ENCODE peak calls at places on chromosomes 3 and 15, in five cellular contexts. One of them, this sample, is unnamed.

GRCh38 chr3:98994128-98994762 is 92.8 kb upstream of the DCBLD2 start:
- DNase-seq in A549: no peak
- DNase-seq in stimulated activated CD4-positive, alpha-beta T cell treated with anti-CD3 and anti-CD28 coated beads, Interleukin-2, amount 100 ng/mL, for 48 hours: no peak
- DNase-seq in lower lobe of right lung: no peak
- DNase-seq in BJ: no peak
- DNase-seq in this sample: peak

GRCh38 chr3:178634975-178635374 is 98.7 kb downstream of the KCNMB2 start:
- DNase-seq in lower lobe of right lung: no peak
- DNase-seq in BJ: no peak
- DNase-seq in A549: no peak
- DNase-seq in stimulated activated CD4-positive, alpha-beta T cell treated with anti-CD3 and anti-CD28 coated beads, Interleukin-2, amount 100 ng/mL, for 48 hours: no peak
- DNase-seq in this sample: no peak

GRCh38 chr3:142498397-142499180 is 50.8 kb upstream of the XRN1 start:
- DNase-seq in A549: no peak
- DNase-seq in stimulated activated CD4-positive, alpha-beta T cell treated with anti-CD3 and anti-CD28 coated beads, Interleukin-2, amount 100 ng/mL, for 48 hours: no peak
- DNase-seq in BJ: no peak
- DNase-seq in lower lobe of right lung: no peak
- DNase-seq in this sample: peak

GRCh38 chr3:86954226-86954625 is 36.7 kb downstream of the VGLL3 start:
- DNase-seq in lower lobe of right lung: no peak
- DNase-seq in BJ: no peak
- DNase-seq in A549: no peak
- DNase-seq in stimulated activated CD4-positive, alpha-beta T cell treated with anti-CD3 and anti-CD28 coated beads, Interleukin-2, amount 100 ng/mL, for 48 hours: no peak
- DNase-seq in this sample: peak

GRCh38 chr3:120831066-120831465 is 76.9 kb upstream of the STXBP5L start:
- DNase-seq in A549: no peak
- DNase-seq in stimulated activated CD4-positive, alpha-beta T cell treated with anti-CD3 and anti-CD28 coated beads, Interleukin-2, amount 100 ng/mL, for 48 hours: no peak
- DNase-seq in BJ: no peak
- DNase-seq in lower lobe of right lung: no peak
- DNase-seq in this sample: no peak

GRCh38 chr3:16369885-16370284 is 104.9 kb downstream of the OXNAD1 start:
- DNase-seq in stimulated activated CD4-positive, alpha-beta T cell treated with anti-CD3 and anti-CD28 coated beads, Interleukin-2, amount 100 ng/mL, for 48 hours: no peak
- DNase-seq in BJ: no peak
- DNase-seq in A549: no peak
- DNase-seq in lower lobe of right lung: no peak
- DNase-seq in this sample: no peak

GRCh38 chr3:131216340-131216739 is 165.2 kb upstream of the NUDT16 start:
- DNase-seq in stimulated activated CD4-positive, alpha-beta T cell treated with anti-CD3 and anti-CD28 coated beads, Interleukin-2, amount 100 ng/mL, for 48 hours: no peak
- DNase-seq in BJ: no peak
- DNase-seq in lower lobe of right lung: no peak
- DNase-seq in A549: no peak
- DNase-seq in this sample: no peak

GRCh38 chr3:71247221-71247947 is 336.1 kb downstream of the FOXP1 start:
- DNase-seq in lower lobe of right lung: no peak
- DNase-seq in A549: peak
- DNase-seq in stimulated activated CD4-positive, alpha-beta T cell treated with anti-CD3 and anti-CD28 coated beads, Interleukin-2, amount 100 ng/mL, for 48 hours: no peak
- DNase-seq in BJ: no peak
- DNase-seq in this sample: peak

GRCh38 chr15:95538693-95539092 is 791.8 kb upstream of the NR2F2 start:
- DNase-seq in A549: no peak
- DNase-seq in BJ: no peak
- DNase-seq in stimulated activated CD4-positive, alpha-beta T cell treated with anti-CD3 and anti-CD28 coated beads, Interleukin-2, amount 100 ng/mL, for 48 hours: no peak
- DNase-seq in lower lobe of right lung: no peak
- DNase-seq in this sample: no peak

GRCh38 chr3:184590795-184591194 is 29.2 kb downstream of the EPHB3 start:
- DNase-seq in lower lobe of right lung: no peak
- DNase-seq in stimulated activated CD4-positive, alpha-beta T cell treated with anti-CD3 and anti-CD28 coated beads, Interleukin-2, amount 100 ng/mL, for 48 hours: no peak
- DNase-seq in BJ: no peak
- DNase-seq in A549: no peak
- DNase-seq in this sample: no peak

GRCh38 chr15:70427531-70428120 is 329.9 kb upstream of the TLE3 start:
- DNase-seq in A549: no peak
- DNase-seq in lower lobe of right lung: no peak
- DNase-seq in BJ: no peak
- DNase-seq in stimulated activated CD4-positive, alpha-beta T cell treated with anti-CD3 and anti-CD28 coated beads, Interleukin-2, amount 100 ng/mL, for 48 hours: no peak
- DNase-seq in this sample: no peak

GRCh38 chr15:69703495-69704187 is 251.0 kb downstream of the RPLP1 start:
- DNase-seq in stimulated activated CD4-positive, alpha-beta T cell treated with anti-CD3 and anti-CD28 coated beads, Interleukin-2, amount 100 ng/mL, for 48 hours: no peak
- DNase-seq in BJ: no peak
- DNase-seq in lower lobe of right lung: no peak
- DNase-seq in A549: no peak
- DNase-seq in this sample: no peak

GRCh38 chr15:38454687-38455071 is 752 bp downstream of the FAM98B start:
- DNase-seq in A549: no peak
- DNase-seq in lower lobe of right lung: no peak
- DNase-seq in stimulated activated CD4-positive, alpha-beta T cell treated with anti-CD3 and anti-CD28 coated beads, Interleukin-2, amount 100 ng/mL, for 48 hours: no peak
- DNase-seq in BJ: no peak
- DNase-seq in this sample: peak

GRCh38 chr3:182802413-182802812 is 9.1 kb downstream of the ATP11B start:
- DNase-seq in lower lobe of right lung: no peak
- DNase-seq in A549: no peak
- DNase-seq in stimulated activated CD4-positive, alpha-beta T cell treated with anti-CD3 and anti-CD28 coated beads, Interleukin-2, amount 100 ng/mL, for 48 hours: no peak
- DNase-seq in BJ: no peak
- DNase-seq in this sample: no peak

GRCh38 chr15:74799843-74800558 is 12.6 kb upstream of the LMAN1L start:
- DNase-seq in stimulated activated CD4-positive, alpha-beta T cell treated with anti-CD3 and anti-CD28 coated beads, Interleukin-2, amount 100 ng/mL, for 48 hours: peak
- DNase-seq in lower lobe of right lung: peak
- DNase-seq in A549: peak
- DNase-seq in BJ: no peak
- DNase-seq in this sample: peak

GRCh38 chr3:197407053-197407452 is 108.6 kb upstream of the DLG1 start:
- DNase-seq in stimulated activated CD4-positive, alpha-beta T cell treated with anti-CD3 and anti-CD28 coated beads, Interleukin-2, amount 100 ng/mL, for 48 hours: no peak
- DNase-seq in BJ: no peak
- DNase-seq in A549: no peak
- DNase-seq in lower lobe of right lung: no peak
- DNase-seq in this sample: no peak

GRCh38 chr15:77112819-77113569 is 42.1 kb upstream of the TSPAN3 start:
- DNase-seq in BJ: no peak
- DNase-seq in lower lobe of right lung: no peak
- DNase-seq in A549: no peak
- DNase-seq in stimulated activated CD4-positive, alpha-beta T cell treated with anti-CD3 and anti-CD28 coated beads, Interleukin-2, amount 100 ng/mL, for 48 hours: no peak
- DNase-seq in this sample: no peak

GRCh38 chr3:182045721-182046120 is 334.0 kb downstream of the SOX2 start:
- DNase-seq in BJ: no peak
- DNase-seq in lower lobe of right lung: no peak
- DNase-seq in stimulated activated CD4-positive, alpha-beta T cell treated with anti-CD3 and anti-CD28 coated beads, Interleukin-2, amount 100 ng/mL, for 48 hours: no peak
- DNase-seq in A549: no peak
- DNase-seq in this sample: no peak

GRCh38 chr15:70200511-70200991 is 102.8 kb upstream of the TLE3 start:
- DNase-seq in stimulated activated CD4-positive, alpha-beta T cell treated with anti-CD3 and anti-CD28 coated beads, Interleukin-2, amount 100 ng/mL, for 48 hours: no peak
- DNase-seq in lower lobe of right lung: no peak
- DNase-seq in A549: no peak
- DNase-seq in BJ: no peak
- DNase-seq in this sample: no peak

GRCh38 chr3:133444071-133444774 is 44.4 kb downstream of the BFSP2 start:
- DNase-seq in lower lobe of right lung: no peak
- DNase-seq in A549: peak
- DNase-seq in BJ: no peak
- DNase-seq in stimulated activated CD4-positive, alpha-beta T cell treated with anti-CD3 and anti-CD28 coated beads, Interleukin-2, amount 100 ng/mL, for 48 hours: no peak
- DNase-seq in this sample: peak

GRCh38 chr3:100005670-100006393 is 108.5 kb downstream of the FILIP1L start:
- DNase-seq in lower lobe of right lung: no peak
- DNase-seq in stimulated activated CD4-positive, alpha-beta T cell treated with anti-CD3 and anti-CD28 coated beads, Interleukin-2, amount 100 ng/mL, for 48 hours: no peak
- DNase-seq in BJ: no peak
- DNase-seq in A549: no peak
- DNase-seq in this sample: no peak

GRCh38 chr3:155425351-155425750 is 131.9 kb upstream of the STRIT1 start:
- DNase-seq in A549: no peak
- DNase-seq in stimulated activated CD4-positive, alpha-beta T cell treated with anti-CD3 and anti-CD28 coated beads, Interleukin-2, amount 100 ng/mL, for 48 hours: no peak
- DNase-seq in lower lobe of right lung: no peak
- DNase-seq in BJ: no peak
- DNase-seq in this sample: no peak

GRCh38 chr3:126913524-126913923 is 69.4 kb upstream of the PLXNA1 start:
- DNase-seq in lower lobe of right lung: no peak
- DNase-seq in stimulated activated CD4-positive, alpha-beta T cell treated with anti-CD3 and anti-CD28 coated beads, Interleukin-2, amount 100 ng/mL, for 48 hours: no peak
- DNase-seq in A549: no peak
- DNase-seq in BJ: no peak
- DNase-seq in this sample: peak

GRCh38 chr3:154931484-154931883 is 148.6 kb upstream of the MME start:
- DNase-seq in stimulated activated CD4-positive, alpha-beta T cell treated with anti-CD3 and anti-CD28 coated beads, Interleukin-2, amount 100 ng/mL, for 48 hours: no peak
- DNase-seq in BJ: peak
- DNase-seq in A549: no peak
- DNase-seq in lower lobe of right lung: no peak
- DNase-seq in this sample: peak

GRCh38 chr3:58955308-58955707 is 94.5 kb downstream of the CFAP20DC start:
- DNase-seq in lower lobe of right lung: no peak
- DNase-seq in stimulated activated CD4-positive, alpha-beta T cell treated with anti-CD3 and anti-CD28 coated beads, Interleukin-2, amount 100 ng/mL, for 48 hours: no peak
- DNase-seq in A549: no peak
- DNase-seq in BJ: no peak
- DNase-seq in this sample: no peak

GRCh38 chr3:158683216-158683975 is 10.9 kb upstream of the LXN start:
- DNase-seq in BJ: peak
- DNase-seq in stimulated activated CD4-positive, alpha-beta T cell treated with anti-CD3 and anti-CD28 coated beads, Interleukin-2, amount 100 ng/mL, for 48 hours: no peak
- DNase-seq in A549: no peak
- DNase-seq in lower lobe of right lung: no peak
- DNase-seq in this sample: peak

GRCh38 chr3:24220859-24221657 is 273.6 kb downstream of the THRB start:
- DNase-seq in BJ: peak
- DNase-seq in A549: peak
- DNase-seq in stimulated activated CD4-positive, alpha-beta T cell treated with anti-CD3 and anti-CD28 coated beads, Interleukin-2, amount 100 ng/mL, for 48 hours: no peak
- DNase-seq in lower lobe of right lung: no peak
- DNase-seq in this sample: peak